ENCODE peak calls at places on chromosomes 11 and 22, in four cellular contexts. E is ACHN, J is Karpas-422, O is uterus. F is an unnamed sample.
A peak's percentile ranks its signal among the peaks of the same experiment; 100 is the strongest.

GRCh38 chr22:37448521-37449150 is 21.4 kb upstream of the ELFN2 start:
- DNase-seq in E (no peak), J (no peak), O (no peak), F (no peak)

GRCh38 chr22:43213066-43213465 is 26.1 kb upstream of the TTLL12 start:
- DNase-seq in E (no peak), J (no peak), O (no peak), F (no peak)

GRCh38 chr11:114482114-114482513 is 42.8 kb downstream of the REXO2 start:
- DNase-seq in E (no peak), J (no peak), O (no peak), F (no peak)

GRCh38 chr11:114219559-114220349 is 76.4 kb upstream of the NNMT start:
- DNase-seq in E (peak; percentile 2), J (no peak), O (no peak), F (no peak)

GRCh38 chr11:106399075-106399500 is 321.6 kb downstream of the AASDHPPT start:
- DNase-seq in E (peak; percentile 96), J (no peak), O (peak; percentile 70), F (peak; percentile 15)

GRCh38 chr11:99069831-99070444 is 49.2 kb downstream of the CNTN5 start:
- DNase-seq in E (peak; percentile 18), J (no peak), O (no peak), F (no peak)

GRCh38 chr11:14358729-14359439 is at the start of gene RRAS2:
- DNase-seq in E (peak; percentile 76), J (peak; percentile 82), O (peak; percentile 69), F (peak; percentile 71)

GRCh38 chr11:20489948-20490347 is 102.4 kb downstream of the PRMT3 start:
- DNase-seq in E (no peak), J (no peak), O (no peak), F (no peak)